ENCODE peak calls at places on chromosomes 16 and 17, in seven cellular contexts. C is transverse colon, I is HL-60, G is Panc1, U is GM12892, X is SK-N-MC, B is sigmoid colon. Q is an unnamed sample.
A peak's percentile ranks its signal among the peaks of the same experiment; 100 is the strongest.

GRCh38 chr16:51286272-51286671 is 135.2 kb upstream of the SALL1 start:
- DNase-seq in C (no peak), I (no peak), G (no peak), U (no peak), X (no peak), B (no peak), Q (no peak)

GRCh38 chr17:2940352-2940751 is 123.1 kb downstream of the OR1D5 start:
- DNase-seq in C (no peak), I (no peak), G (no peak), U (no peak), X (no peak), B (peak; percentile 85), Q (no peak)

GRCh38 chr16:46638947-46639925 is 18.1 kb upstream of the SHCBP1 start:
- DNase-seq in C (no peak), I (no peak), G (no peak), U (no peak), X (no peak), B (no peak), Q (no peak)

GRCh38 chr16:64452446-64452845 is 669.4 kb downstream of the CDH11 start:
- DNase-seq in C (no peak), I (no peak), G (no peak), U (no peak), X (no peak), B (no peak), Q (no peak)

GRCh38 chr16:22171953-22172352 is 9.6 kb downstream of the SDR42E2 start:
- DNase-seq in C (no peak), I (no peak), G (no peak), U (no peak), X (no peak), B (no peak), Q (no peak)

GRCh38 chr17:59152925-59153324 is 2.1 kb downstream of the SKA2 start:
- DNase-seq in C (no peak), I (no peak), G (no peak), U (no peak), X (no peak), B (no peak), Q (no peak)

GRCh38 chr16:79826732-79827514 is 226.4 kb upstream of the MAF start:
- DNase-seq in C (no peak), I (no peak), G (no peak), U (no peak), X (peak; percentile 30), B (no peak), Q (no peak)

GRCh38 chr16:1438229-1439057 is 5.9 kb downstream of the CCDC154 start:
- DNase-seq in C (no peak), I (no peak), G (no peak), U (no peak), X (no peak), B (no peak), Q (no peak)

GRCh38 chr16:87927195-87927562 is 9.2 kb downstream of the CA5A start:
- DNase-seq in C (no peak), I (no peak), G (no peak), U (no peak), X (no peak), B (no peak), Q (no peak)

GRCh38 chr16:87926246-87927194 is 9.8 kb downstream of the CA5A start:
- DNase-seq in C (no peak), I (no peak), G (no peak), U (peak; percentile 54), X (no peak), B (no peak), Q (no peak)

GRCh38 chr16:87922250-87922871 is 14.0 kb downstream of the CA5A start:
- DNase-seq in C (no peak), I (no peak), G (no peak), U (no peak), X (no peak), B (no peak), Q (no peak)

GRCh38 chr16:87924937-87925670 is 11.2 kb downstream of the CA5A start:
- DNase-seq in C (no peak), I (no peak), G (no peak), U (no peak), X (no peak), B (no peak), Q (no peak)

DNA sequence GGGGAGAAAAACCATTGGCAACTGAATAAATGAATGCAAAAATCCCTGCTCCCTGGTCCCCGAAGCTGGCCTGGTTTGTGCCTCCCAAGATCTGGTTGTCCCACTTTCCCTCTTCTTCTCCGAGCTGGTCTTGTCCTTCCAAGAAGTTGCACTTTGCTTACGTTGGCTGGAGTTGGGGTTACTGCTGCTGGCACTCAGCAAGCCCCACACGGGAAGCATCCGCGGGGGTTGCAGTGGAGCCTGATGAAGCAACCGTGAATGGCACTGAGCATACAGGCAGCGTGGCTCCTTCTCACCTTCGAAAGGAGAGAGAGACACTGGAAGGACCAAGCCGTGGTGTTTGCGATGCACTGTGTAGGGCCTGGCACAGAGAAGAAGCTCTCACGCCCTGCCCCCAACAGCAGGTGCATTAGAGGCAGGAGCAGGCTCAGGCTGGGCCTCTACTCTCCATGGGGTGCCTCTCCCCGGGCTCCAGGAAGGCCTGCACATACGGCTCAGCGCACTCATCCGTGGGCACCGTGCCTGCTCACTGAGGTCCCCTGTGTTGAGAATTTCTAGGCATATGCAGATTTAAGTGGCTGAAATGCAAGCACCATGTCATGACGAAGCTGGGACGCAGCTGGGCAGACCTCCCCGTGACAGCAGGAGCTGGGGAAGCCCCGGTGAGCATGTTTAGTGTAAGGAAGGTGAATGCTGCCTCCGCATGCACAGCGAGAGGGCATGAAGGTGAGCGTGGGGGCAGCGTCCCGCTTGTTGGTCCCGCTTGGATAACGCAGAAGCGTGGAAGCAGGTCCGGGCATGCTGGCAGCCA is 12.1 kb downstream of the CA5A start:
- DNase-seq in C (peak; percentile 25), I (no peak), G (no peak), U (peak; percentile 72), X (no peak), B (no peak), Q (no peak)
- TF ChIP-seq POLR2AphosphoS5 in C (no peak), I (no peak), G (no peak), U (no peak), X (no peak), B (no peak), Q (no peak)

DNA sequence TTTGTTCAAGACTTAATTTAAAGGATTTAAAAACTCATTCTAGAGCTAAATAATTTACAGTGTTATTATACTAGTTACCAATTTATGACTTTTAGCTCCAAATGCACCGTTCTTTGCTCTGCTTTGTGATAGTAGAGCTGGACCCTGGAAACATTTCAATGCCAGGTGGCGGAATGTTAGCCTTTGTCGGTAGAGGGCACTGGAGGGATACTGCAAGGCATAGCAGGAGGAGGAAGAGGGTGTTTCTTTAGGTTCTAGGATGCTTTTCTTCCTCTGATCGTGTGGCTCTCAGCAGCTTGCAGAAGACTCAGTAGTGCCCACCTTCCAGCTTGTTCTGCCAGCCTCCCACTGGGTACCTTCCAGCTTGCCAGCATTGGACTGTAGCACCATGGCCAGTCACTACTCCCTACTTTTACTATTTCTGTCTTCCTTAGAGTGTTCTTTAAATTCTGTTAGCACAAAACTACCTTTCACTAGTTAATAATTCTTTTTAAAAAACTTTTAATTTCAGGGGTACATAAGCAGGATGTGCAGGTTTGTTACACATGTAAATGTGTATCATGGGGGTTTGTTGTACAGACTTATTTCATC is 325.3 kb downstream of the UTP18 start:
- DNase-seq in C (peak; percentile 9), I (no peak), G (no peak), U (no peak), X (no peak), B (no peak), Q (no peak)
- TF ChIP-seq POLR2AphosphoS5 in C (no peak), I (no peak), G (no peak), U (no peak), X (no peak), B (no peak), Q (no peak)

GRCh38 chr17:77432034-77432554 is 291.3 kb downstream of the SEC14L1 start:
- DNase-seq in C (no peak), I (no peak), G (no peak), U (no peak), X (no peak), B (no peak), Q (no peak)

GRCh38 chr17:77428020-77428781 is 287.4 kb downstream of the SEC14L1 start:
- DNase-seq in C (peak; percentile 35), I (peak; percentile 81), G (no peak), U (no peak), X (no peak), B (no peak), Q (no peak)

GRCh38 chr17:77428901-77429734 is 288.3 kb downstream of the SEC14L1 start:
- DNase-seq in C (no peak), I (peak; percentile 52), G (no peak), U (no peak), X (no peak), B (peak; percentile 79), Q (no peak)

GRCh38 chr17:77429735-77429984 is 288.9 kb downstream of the SEC14L1 start:
- DNase-seq in C (no peak), I (no peak), G (no peak), U (no peak), X (no peak), B (no peak), Q (no peak)

DNA sequence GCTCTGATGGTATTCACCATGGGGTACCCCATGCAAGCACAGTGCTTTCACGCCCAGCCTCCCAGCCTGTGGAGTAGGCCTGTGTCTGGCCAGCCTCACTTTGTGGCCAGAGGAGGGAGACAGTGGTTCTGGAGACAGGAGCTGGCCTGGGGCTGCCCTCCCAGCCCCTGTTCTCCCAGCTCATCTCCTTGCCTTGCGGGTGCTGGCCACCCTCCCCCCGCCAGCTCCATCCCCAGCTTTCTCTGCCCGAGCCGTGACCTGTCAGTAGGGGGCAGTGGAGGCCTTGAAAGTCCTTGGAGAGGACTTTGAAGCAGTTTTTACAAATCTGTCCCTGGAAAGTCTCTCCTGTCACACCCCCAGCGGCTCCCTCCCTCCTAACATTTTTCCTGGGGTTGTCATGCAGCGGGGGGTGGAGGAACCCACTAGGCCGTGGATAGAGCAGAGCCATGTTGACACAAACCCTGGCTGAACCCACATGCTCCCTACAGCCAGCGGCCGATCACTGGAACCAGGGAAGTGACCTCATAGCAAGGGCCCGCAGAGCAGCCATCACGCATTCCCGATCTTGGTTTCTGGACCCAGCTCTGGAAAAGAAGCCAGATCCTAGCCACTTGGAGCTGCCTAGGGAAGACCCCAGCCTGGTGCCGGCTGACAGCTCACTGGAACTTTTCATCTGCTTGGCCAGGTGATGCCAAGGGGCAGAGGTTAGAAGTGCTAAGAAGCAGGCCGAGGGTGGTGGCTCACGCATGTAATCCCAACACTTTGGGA is 289.4 kb downstream of the SEC14L1 start:
- DNase-seq in C (peak; percentile 91), I (peak; percentile 51), G (no peak), U (peak; percentile 80), X (no peak), B (peak; percentile 99), Q (peak; percentile 99)
- TF ChIP-seq POLR2AphosphoS5 in C (peak; percentile 91), I (no peak), G (peak; percentile 46), U (no peak), X (no peak), B (peak; percentile 95), Q (peak; percentile 93)

GRCh38 chr16:31214705-31215286 is 877 bp downstream of the TRIM72 start:
- DNase-seq in C (no peak), I (no peak), G (no peak), U (no peak), X (no peak), B (no peak), Q (no peak)

GRCh38 chr16:31216116-31216469 is 842 bp downstream of the PYDC1 start:
- DNase-seq in C (no peak), I (no peak), G (no peak), U (no peak), X (no peak), B (no peak), Q (no peak)

GRCh38 chr16:31213342-31213741 is 577 bp upstream of the TRIM72 start:
- DNase-seq in C (no peak), I (no peak), G (no peak), U (no peak), X (no peak), B (no peak), Q (no peak)

GRCh38 chr16:31215287-31216115 is 1.4 kb downstream of the PYDC1 start:
- DNase-seq in C (peak; percentile 66), I (no peak), G (no peak), U (no peak), X (no peak), B (no peak), Q (no peak)

DNA sequence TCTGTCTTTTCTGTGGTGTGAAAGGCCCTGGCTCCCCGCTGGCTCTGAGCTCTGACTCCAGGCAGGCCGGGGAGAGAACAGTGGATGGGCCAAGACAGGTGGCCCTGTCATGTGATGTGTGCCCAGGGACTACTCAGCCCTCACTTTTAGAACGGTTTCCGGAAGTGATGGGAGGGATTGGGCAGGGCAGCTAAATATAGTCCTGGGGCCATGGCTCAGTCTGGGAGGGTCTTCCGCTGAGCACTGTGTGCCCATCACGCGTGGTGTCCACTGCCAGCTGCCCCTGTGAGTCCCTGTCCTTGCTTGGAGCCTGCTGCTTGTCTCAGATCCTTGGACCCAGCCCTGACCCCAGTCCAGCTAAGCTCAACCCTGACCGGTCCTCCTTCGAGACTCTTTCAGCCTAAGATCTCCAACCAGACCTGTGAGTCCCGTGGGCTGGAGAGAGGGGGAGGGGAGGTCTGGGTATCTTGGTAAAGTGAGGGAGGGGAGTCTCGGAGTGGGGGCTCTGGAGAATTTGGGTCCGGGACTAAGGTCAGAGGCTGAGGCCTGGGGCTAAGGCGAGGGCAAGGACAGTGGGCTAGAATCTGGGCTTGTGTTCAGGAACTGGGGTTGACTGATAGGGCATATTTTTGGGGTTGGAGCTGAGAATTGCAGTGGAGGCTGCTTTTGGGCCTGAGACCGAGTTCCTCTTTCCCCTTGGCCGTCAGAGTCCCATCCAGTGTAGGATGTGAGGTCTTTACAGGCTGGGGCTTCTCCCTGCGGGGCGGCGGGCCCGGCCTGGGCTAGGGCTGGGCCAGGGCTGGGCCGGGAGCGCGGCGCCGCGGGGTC is at the start of gene TRIM72:
- DNase-seq in C (no peak), I (no peak), G (no peak), U (no peak), X (no peak), B (no peak), Q (no peak)
- TF ChIP-seq POLR2AphosphoS5 in C (no peak), I (no peak), G (no peak), U (no peak), X (no peak), B (no peak), Q (no peak)